ENCODE peak calls at places on chromosomes 4 and X, in eight cellular contexts. V, U, P, C, M, T, J and E are unnamed samples.

GRCh38 chr4:165834116-165834515 is 38.9 kb upstream of the TLL1 start:
- DNase-seq in V (no peak), U (no peak), P (no peak), C (no peak), M (no peak), T (no peak), J (no peak), E (no peak)

GRCh38 chr4:151798678-151799416 is 38.0 kb upstream of the GATB start:
- DNase-seq in V (no peak), U (no peak), P (no peak), C (no peak), M (no peak), T (no peak), J (no peak), E (no peak)

GRCh38 chrX:43703211-43703791 is 47.2 kb downstream of the MAOA start:
- DNase-seq in V (no peak), U (no peak), P (peak), C (no peak), M (peak), T (no peak), J (no peak), E (no peak)

GRCh38 chr4:150004481-150004880 is 73.8 kb upstream of the DCLK2 start:
- DNase-seq in V (no peak), U (no peak), P (peak), C (no peak), M (no peak), T (no peak), J (no peak), E (no peak)

GRCh38 chr4:99832313-99832712 is 15.7 kb downstream of the DAPP1 start:
- DNase-seq in V (no peak), U (peak), P (no peak), C (no peak), M (no peak), T (no peak), J (no peak), E (no peak)

GRCh38 chr4:1367230-1367935 is 20.4 kb downstream of the UVSSA start:
- DNase-seq in V (peak), U (no peak), P (no peak), C (no peak), M (no peak), T (no peak), J (no peak), E (no peak)

GRCh38 chrX:81174286-81174685 is 27.4 kb downstream of the HMGN5 start:
- DNase-seq in V (no peak), U (no peak), P (peak), C (no peak), M (peak), T (no peak), J (no peak), E (no peak)

GRCh38 chrX:1086444-1087409 is 125.7 kb downstream of the CRLF2 start:
- DNase-seq in V (no peak), U (no peak), P (no peak), C (no peak), M (no peak), T (no peak), J (no peak), E (no peak)

GRCh38 chr4:30828290-30828926 is 108.2 kb downstream of the PCDH7 start:
- DNase-seq in V (no peak), U (no peak), P (no peak), C (no peak), M (no peak), T (no peak), J (no peak), E (peak)

GRCh38 chr4:113169368-113169767 is 119.9 kb downstream of the ANK2 start:
- DNase-seq in V (no peak), U (no peak), P (no peak), C (no peak), M (peak), T (no peak), J (no peak), E (no peak)

GRCh38 chr4:10963958-10964705 is 279.6 kb upstream of the CLNK start:
- DNase-seq in V (no peak), U (no peak), P (no peak), C (no peak), M (no peak), T (no peak), J (no peak), E (no peak)

GRCh38 chrX:74383611-74384010 is 37.7 kb upstream of the SLC16A2 start:
- DNase-seq in V (no peak), U (peak), P (peak), C (no peak), M (peak), T (peak), J (no peak), E (peak)

GRCh38 chr4:52837716-52838558 is 24.2 kb upstream of the RASL11B start:
- DNase-seq in V (no peak), U (no peak), P (no peak), C (no peak), M (peak), T (no peak), J (peak), E (no peak)

GRCh38 chr4:179163147-179163546 is 1720.9 kb upstream of the AGA start:
- DNase-seq in V (no peak), U (no peak), P (no peak), C (no peak), M (no peak), T (no peak), J (no peak), E (no peak)

GRCh38 chrX:17588303-17588702 is 149.0 kb upstream of the SCML1 start:
- DNase-seq in V (no peak), U (no peak), P (no peak), C (no peak), M (no peak), T (no peak), J (no peak), E (no peak)

GRCh38 chr4:158172196-158172557 is 648 bp downstream of the GASK1B start:
- DNase-seq in V (no peak), U (no peak), P (no peak), C (no peak), M (no peak), T (no peak), J (no peak), E (no peak)

GRCh38 chr4:15232725-15233597 is 194.9 kb upstream of the C1QTNF7 start:
- DNase-seq in V (no peak), U (no peak), P (peak), C (no peak), M (peak), T (no peak), J (no peak), E (no peak)

GRCh38 chrX:131901581-131901980 is 121.5 kb upstream of the STK26 start:
- DNase-seq in V (no peak), U (no peak), P (no peak), C (no peak), M (no peak), T (no peak), J (no peak), E (no peak)

GRCh38 chrX:10722804-10723364 is 102.5 kb upstream of the MID1 start:
- DNase-seq in V (peak), U (peak), P (peak), C (no peak), M (no peak), T (peak), J (peak), E (no peak)

GRCh38 chrX:13014111-13015094 is 30.0 kb downstream of the FAM9C start:
- DNase-seq in V (no peak), U (no peak), P (no peak), C (no peak), M (no peak), T (no peak), J (no peak), E (no peak)

GRCh38 chr4:135184715-135185114 is 983.1 kb upstream of the PABPC4L start:
- DNase-seq in V (no peak), U (no peak), P (no peak), C (no peak), M (no peak), T (no peak), J (no peak), E (no peak)

GRCh38 chrX:12721042-12721441 is 70.2 kb upstream of the PRPS2 start:
- DNase-seq in V (no peak), U (no peak), P (no peak), C (no peak), M (no peak), T (no peak), J (no peak), E (no peak)

GRCh38 chr4:141645611-141646340 is 9.4 kb downstream of the IL15 start:
- DNase-seq in V (no peak), U (no peak), P (no peak), C (no peak), M (no peak), T (no peak), J (no peak), E (no peak)

GRCh38 chr4:130336585-130337217 is 1240.7 kb downstream of the C4orf33 start:
- DNase-seq in V (no peak), U (no peak), P (peak), C (no peak), M (peak), T (peak), J (no peak), E (no peak)

GRCh38 chr4:85929926-85930325 is 429.9 kb downstream of the MAPK10 start:
- DNase-seq in V (no peak), U (peak), P (peak), C (no peak), M (peak), T (no peak), J (no peak), E (no peak)

GRCh38 chr4:37890501-37891220 is at the start of gene TBC1D1:
- DNase-seq in V (peak), U (peak), P (no peak), C (no peak), M (no peak), T (peak), J (peak), E (no peak)

GRCh38 chrX:152450076-152450475 is 1.0 kb downstream of the GABRA3 start:
- DNase-seq in V (no peak), U (no peak), P (no peak), C (no peak), M (no peak), T (no peak), J (no peak), E (no peak)

GRCh38 chrX:97968376-97969104 is 1084.8 kb downstream of the RPA4 start:
- DNase-seq in V (no peak), U (no peak), P (no peak), C (no peak), M (no peak), T (no peak), J (no peak), E (no peak)

GRCh38 chrX:105116541-105116940 is 104.0 kb downstream of the TEX13A start:
- DNase-seq in V (no peak), U (no peak), P (no peak), C (no peak), M (no peak), T (no peak), J (no peak), E (no peak)

GRCh38 chrX:17521871-17522693 is 147.1 kb downstream of the NHS start:
- DNase-seq in V (no peak), U (no peak), P (no peak), C (no peak), M (no peak), T (peak), J (no peak), E (no peak)

GRCh38 chr4:188198980-188199792 is 59.9 kb downstream of the TRIML1 start:
- DNase-seq in V (no peak), U (no peak), P (no peak), C (no peak), M (no peak), T (no peak), J (no peak), E (no peak)

GRCh38 chrX:119636419-119636818 is 30.2 kb upstream of the NKRF start:
- DNase-seq in V (no peak), U (no peak), P (no peak), C (no peak), M (no peak), T (no peak), J (no peak), E (no peak)

GRCh38 chr4:1192091-1192492 is 19.7 kb upstream of the SPON2 start:
- DNase-seq in V (peak), U (peak), P (peak), C (no peak), M (no peak), T (peak), J (peak), E (no peak)

DNA sequence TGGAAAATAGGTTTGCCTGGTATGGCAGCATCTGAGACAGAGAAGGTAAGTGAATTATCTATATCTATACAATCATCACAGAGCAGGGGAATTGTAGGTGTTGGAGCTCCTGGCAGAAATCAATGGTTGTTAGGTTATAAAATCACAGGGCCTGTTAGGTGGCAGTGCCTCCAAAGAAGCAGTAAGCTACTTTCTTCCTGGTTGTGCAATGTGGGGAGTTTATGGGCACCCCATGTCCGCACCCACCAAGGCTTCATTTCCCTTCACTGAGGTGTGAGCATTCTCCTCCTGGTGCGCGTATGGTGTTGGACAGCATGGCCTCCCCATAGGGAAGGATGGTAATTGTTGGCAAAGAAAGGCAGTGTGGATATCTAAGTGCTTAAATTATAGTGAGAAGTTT is 153.6 kb downstream of the FRAS1 start:
- DNase-seq in V (no peak), U (no peak), P (no peak), C (no peak), M (no peak), T (no peak), J (no peak), E (no peak)
- H3K4me3 ChIP-seq in V (no peak), U (no peak), P (no peak), C (no peak), M (no peak), T (no peak), J (no peak), E (no peak)

GRCh38 chrX:15751160-15751819 is 13.2 kb downstream of the CA5B start:
- DNase-seq in V (no peak), U (no peak), P (peak), C (no peak), M (no peak), T (no peak), J (no peak), E (no peak)
- TF ChIP-seq POLR2AphosphoS5 in V (no peak), U (no peak), P (no peak), C (no peak), M (no peak), T (no peak), J (no peak), E (no peak)

DNA sequence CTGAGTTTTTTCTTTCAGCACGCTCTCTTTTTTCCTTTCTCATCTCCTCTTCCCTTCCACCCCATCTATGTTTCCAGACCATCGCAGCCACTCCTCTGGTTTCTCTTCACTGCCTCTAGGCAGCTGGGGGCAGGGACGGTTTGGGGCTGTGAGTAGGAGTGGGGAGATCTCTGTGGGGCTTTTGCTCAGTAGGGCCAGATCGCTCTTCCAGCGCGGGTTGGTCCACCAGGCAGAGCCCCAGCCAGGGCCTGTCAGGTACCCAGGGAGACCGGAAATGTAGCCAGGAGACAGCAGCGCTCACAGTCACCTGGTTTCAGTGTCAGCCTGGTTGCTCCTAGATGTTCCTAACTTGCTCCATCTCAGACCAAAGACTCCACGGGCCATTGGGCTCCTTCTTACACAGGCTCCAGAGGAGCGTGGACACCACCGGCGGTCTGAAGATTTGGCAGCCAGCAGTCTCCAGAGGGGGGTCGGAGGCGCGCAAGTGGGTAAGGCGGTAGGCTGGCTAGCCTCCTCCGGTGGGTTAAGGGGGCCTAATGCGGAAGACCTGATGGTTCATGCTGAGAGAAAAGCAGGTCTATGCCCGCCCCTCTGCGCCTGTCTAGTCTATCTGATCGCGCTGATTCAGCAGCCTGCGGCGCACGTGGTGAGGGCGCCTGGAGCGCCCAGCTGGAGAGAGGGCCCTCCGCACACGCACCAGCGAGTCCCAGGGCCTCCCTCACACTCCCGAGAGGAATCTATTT is 1.8 kb downstream of the FGF5 start:
- DNase-seq in V (no peak), U (no peak), P (no peak), C (no peak), M (no peak), T (peak), J (no peak), E (no peak)
- H3K4me3 ChIP-seq in V (no peak), U (peak), P (no peak), C (no peak), M (no peak), T (peak), J (no peak), E (no peak)

GRCh38 chr4:75678965-75679364 is 5.8 kb upstream of the G3BP2 start:
- DNase-seq in V (no peak), U (no peak), P (no peak), C (no peak), M (no peak), T (no peak), J (no peak), E (no peak)

GRCh38 chr4:75679876-75680575 is 6.8 kb upstream of the G3BP2 start:
- DNase-seq in V (no peak), U (no peak), P (no peak), C (no peak), M (no peak), T (no peak), J (no peak), E (no peak)

GRCh38 chr4:75673959-75674328 is 733 bp upstream of the G3BP2 start:
- DNase-seq in V (no peak), U (no peak), P (no peak), C (no peak), M (no peak), T (no peak), J (no peak), E (no peak)

GRCh38 chr4:75675004-75675531 is 1.9 kb upstream of the G3BP2 start:
- DNase-seq in V (no peak), U (no peak), P (no peak), C (no peak), M (no peak), T (no peak), J (no peak), E (peak)

DNA sequence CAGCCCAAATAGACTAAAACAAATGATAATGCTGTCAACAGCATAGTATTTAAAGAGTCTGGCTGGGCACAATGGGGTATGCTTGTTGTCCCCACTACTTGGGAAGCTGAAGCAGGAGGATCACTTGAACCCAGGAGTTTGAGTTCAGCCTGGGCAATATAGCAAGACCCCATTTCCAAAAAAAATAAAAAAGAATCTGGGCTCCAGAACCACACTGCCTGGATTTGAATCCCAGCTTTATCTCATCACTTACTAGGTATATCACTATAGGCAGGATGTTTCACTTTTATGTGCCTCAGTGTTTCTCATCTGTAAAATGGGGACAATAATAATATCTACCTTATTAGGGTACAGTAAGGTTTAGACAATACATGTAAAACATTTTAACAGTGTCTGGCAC is 5.3 kb upstream of the G3BP2 start:
- DNase-seq in V (no peak), U (no peak), P (no peak), C (no peak), M (no peak), T (no peak), J (no peak), E (no peak)
- TF ChIP-seq POLR2AphosphoS5 in V (no peak), U (no peak), P (no peak), C (no peak), M (no peak), T (no peak), J (no peak), E (no peak)

DNA sequence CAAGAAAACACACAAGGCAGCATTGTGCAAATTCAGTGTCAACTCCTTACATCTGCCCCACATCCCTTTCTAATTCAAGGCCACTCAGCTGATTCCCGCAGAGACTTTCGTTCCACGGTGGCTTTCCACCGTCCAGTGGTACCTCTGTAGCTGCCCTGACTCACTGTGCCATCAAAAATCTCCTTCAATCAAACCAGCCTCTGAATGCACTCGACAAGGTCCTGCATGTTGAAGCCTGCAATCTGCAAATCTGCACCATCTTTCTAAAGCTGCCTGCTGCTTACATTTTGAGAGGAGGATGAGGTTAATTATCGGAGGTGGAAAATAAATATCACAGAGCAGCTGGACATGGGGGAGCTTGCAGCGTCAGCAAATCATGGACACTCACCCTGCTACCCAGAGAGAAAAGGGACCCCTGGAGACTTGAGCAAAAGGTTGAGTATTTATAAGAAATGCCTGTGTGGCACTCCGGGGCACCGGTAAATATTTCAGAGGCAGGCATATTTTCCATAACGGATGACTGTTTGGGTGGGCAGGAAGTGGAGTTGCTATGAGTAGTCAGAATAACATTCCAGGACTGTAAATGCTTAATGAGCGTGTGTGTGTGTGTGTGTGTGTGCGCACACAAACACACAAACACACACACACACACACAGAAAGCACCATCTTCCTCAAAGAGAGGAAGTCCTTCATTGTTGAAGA is 74.8 kb downstream of the MXRA5 start:
- DNase-seq in V (no peak), U (no peak), P (peak), C (no peak), M (no peak), T (no peak), J (no peak), E (no peak)
- H3K4me3 ChIP-seq in V (peak), U (no peak), P (peak), C (no peak), M (no peak), T (no peak), J (peak), E (peak)

GRCh38 chr4:2930135-2930805 is 32.9 kb downstream of the NOP14 start:
- DNase-seq in V (peak), U (peak), P (no peak), C (no peak), M (peak), T (no peak), J (no peak), E (no peak)
- TF ChIP-seq POLR2AphosphoS5 in V (no peak), U (no peak), P (no peak), C (no peak), M (no peak), T (no peak), J (no peak), E (no peak)